ENCODE peak calls at places on chromosomes 11 and 22, in seven cellular contexts. One of them, this sample, is unnamed.

GRCh38 chr11:128941573-128942271 is 949 bp downstream of the TP53AIP1 start:
- DNase-seq in GM06990: no peak
- DNase-seq in MM.1S: no peak
- DNase-seq in mesendoderm: no peak
- DNase-seq in AG09309: no peak
- DNase-seq in Karpas-422: no peak
- DNase-seq in ovary: no peak
- DNase-seq in this sample: no peak

GRCh38 chr11:121595717-121596156 is 143.0 kb upstream of the SORL1-AS1 start:
- DNase-seq in AG09309: peak
- DNase-seq in ovary: no peak
- DNase-seq in Karpas-422: no peak
- DNase-seq in mesendoderm: no peak
- DNase-seq in MM.1S: no peak
- DNase-seq in GM06990: no peak
- DNase-seq in this sample: no peak

GRCh38 chr11:19187101-19187500 is 14.7 kb downstream of the CSRP3 start:
- DNase-seq in Karpas-422: no peak
- DNase-seq in ovary: no peak
- DNase-seq in GM06990: no peak
- DNase-seq in mesendoderm: no peak
- DNase-seq in MM.1S: no peak
- DNase-seq in AG09309: peak
- DNase-seq in this sample: no peak

GRCh38 chr22:33303109-33303508 is 244.9 kb upstream of the SYN3 start:
- DNase-seq in Karpas-422: no peak
- DNase-seq in ovary: no peak
- DNase-seq in MM.1S: no peak
- DNase-seq in mesendoderm: no peak
- DNase-seq in GM06990: no peak
- DNase-seq in AG09309: no peak
- DNase-seq in this sample: peak

GRCh38 chr11:14105446-14105845 is 142.9 kb downstream of the SPON1 start:
- DNase-seq in ovary: no peak
- DNase-seq in Karpas-422: no peak
- DNase-seq in AG09309: no peak
- DNase-seq in GM06990: no peak
- DNase-seq in mesendoderm: no peak
- DNase-seq in MM.1S: no peak
- DNase-seq in this sample: no peak

GRCh38 chr11:128231845-128232410 is 355.4 kb downstream of the ETS1 start:
- DNase-seq in Karpas-422: no peak
- DNase-seq in MM.1S: no peak
- DNase-seq in AG09309: no peak
- DNase-seq in mesendoderm: no peak
- DNase-seq in GM06990: no peak
- DNase-seq in ovary: no peak
- DNase-seq in this sample: no peak

GRCh38 chr11:45091563-45092392 is 54.7 kb upstream of the PRDM11 start:
- DNase-seq in MM.1S: no peak
- DNase-seq in Karpas-422: no peak
- DNase-seq in GM06990: no peak
- DNase-seq in ovary: no peak
- DNase-seq in mesendoderm: peak
- DNase-seq in AG09309: no peak
- DNase-seq in this sample: no peak

GRCh38 chr22:20062766-20063083 is 17.3 kb upstream of the DGCR8 start:
- DNase-seq in mesendoderm: no peak
- DNase-seq in GM06990: no peak
- DNase-seq in Karpas-422: no peak
- DNase-seq in AG09309: peak
- DNase-seq in ovary: no peak
- DNase-seq in MM.1S: no peak
- DNase-seq in this sample: no peak

GRCh38 chr22:44773082-44773481 is 20.7 kb downstream of the ARHGAP8 start:
- DNase-seq in AG09309: no peak
- DNase-seq in mesendoderm: no peak
- DNase-seq in ovary: no peak
- DNase-seq in Karpas-422: no peak
- DNase-seq in GM06990: no peak
- DNase-seq in MM.1S: no peak
- DNase-seq in this sample: no peak

GRCh38 chr22:35629406-35630234 is 12.5 kb upstream of the MB start:
- DNase-seq in Karpas-422: peak
- DNase-seq in ovary: peak
- DNase-seq in mesendoderm: peak
- DNase-seq in AG09309: peak
- DNase-seq in MM.1S: peak
- DNase-seq in GM06990: peak
- DNase-seq in this sample: peak

GRCh38 chr11:76391811-76392475 is 10.8 kb downstream of the GVQW3 start:
- DNase-seq in MM.1S: no peak
- DNase-seq in ovary: no peak
- DNase-seq in Karpas-422: no peak
- DNase-seq in GM06990: no peak
- DNase-seq in AG09309: no peak
- DNase-seq in mesendoderm: no peak
- DNase-seq in this sample: no peak

GRCh38 chr11:86162257-86162656 is 82.3 kb upstream of the EED start:
- DNase-seq in ovary: peak
- DNase-seq in Karpas-422: peak
- DNase-seq in MM.1S: no peak
- DNase-seq in mesendoderm: peak
- DNase-seq in GM06990: no peak
- DNase-seq in AG09309: peak
- DNase-seq in this sample: no peak

GRCh38 chr11:44120169-44120568 is 24.7 kb downstream of the EXT2 start:
- DNase-seq in Karpas-422: no peak
- DNase-seq in GM06990: no peak
- DNase-seq in ovary: no peak
- DNase-seq in MM.1S: no peak
- DNase-seq in mesendoderm: peak
- DNase-seq in AG09309: no peak
- DNase-seq in this sample: no peak

GRCh38 chr22:32717337-32718240 is 83.9 kb upstream of the TIMP3 start:
- DNase-seq in MM.1S: no peak
- DNase-seq in ovary: no peak
- DNase-seq in AG09309: no peak
- DNase-seq in mesendoderm: no peak
- DNase-seq in Karpas-422: no peak
- DNase-seq in GM06990: no peak
- DNase-seq in this sample: no peak

GRCh38 chr11:88555018-88555828 is 217.7 kb upstream of the CTSC start:
- DNase-seq in Karpas-422: no peak
- DNase-seq in AG09309: peak
- DNase-seq in MM.1S: no peak
- DNase-seq in GM06990: no peak
- DNase-seq in mesendoderm: peak
- DNase-seq in ovary: no peak
- DNase-seq in this sample: no peak

GRCh38 chr11:120532511-120533196 is 21.1 kb downstream of the GRIK4 start:
- DNase-seq in MM.1S: no peak
- DNase-seq in AG09309: peak
- DNase-seq in ovary: peak
- DNase-seq in GM06990: no peak
- DNase-seq in mesendoderm: peak
- DNase-seq in Karpas-422: no peak
- DNase-seq in this sample: no peak

GRCh38 chr11:3865388-3866193 is 10.1 kb downstream of the STIM1 start:
- DNase-seq in GM06990: no peak
- DNase-seq in mesendoderm: no peak
- DNase-seq in AG09309: peak
- DNase-seq in Karpas-422: no peak
- DNase-seq in ovary: no peak
- DNase-seq in MM.1S: no peak
- DNase-seq in this sample: peak

GRCh38 chr22:42369250-42370041 is 62.8 kb downstream of the NFAM1 start:
- DNase-seq in GM06990: peak
- DNase-seq in MM.1S: peak
- DNase-seq in mesendoderm: peak
- DNase-seq in Karpas-422: peak
- DNase-seq in ovary: peak
- DNase-seq in AG09309: peak
- DNase-seq in this sample: peak

GRCh38 chr11:9565822-9566560 is 7.5 kb upstream of the WEE1 start:
- DNase-seq in ovary: peak
- DNase-seq in Karpas-422: peak
- DNase-seq in GM06990: peak
- DNase-seq in AG09309: peak
- DNase-seq in MM.1S: peak
- DNase-seq in mesendoderm: peak
- DNase-seq in this sample: peak

GRCh38 chr11:57217053-57217452 is 20.0 kb downstream of the APLNR start:
- DNase-seq in GM06990: no peak
- DNase-seq in mesendoderm: no peak
- DNase-seq in MM.1S: no peak
- DNase-seq in ovary: no peak
- DNase-seq in AG09309: no peak
- DNase-seq in Karpas-422: no peak
- DNase-seq in this sample: no peak

GRCh38 chr11:132312616-132313210 is 942.3 kb downstream of the NTM start:
- DNase-seq in Karpas-422: peak
- DNase-seq in GM06990: no peak
- DNase-seq in ovary: no peak
- DNase-seq in AG09309: peak
- DNase-seq in mesendoderm: peak
- DNase-seq in MM.1S: no peak
- DNase-seq in this sample: peak

GRCh38 chr11:646214-646613 is 9.1 kb downstream of the DRD4 start:
- DNase-seq in ovary: no peak
- DNase-seq in Karpas-422: no peak
- DNase-seq in GM06990: no peak
- DNase-seq in mesendoderm: no peak
- DNase-seq in MM.1S: no peak
- DNase-seq in AG09309: no peak
- DNase-seq in this sample: no peak

GRCh38 chr11:123567466-123567865 is 87.0 kb downstream of the SCN3B start:
- DNase-seq in AG09309: no peak
- DNase-seq in Karpas-422: no peak
- DNase-seq in MM.1S: no peak
- DNase-seq in ovary: no peak
- DNase-seq in mesendoderm: no peak
- DNase-seq in GM06990: no peak
- DNase-seq in this sample: no peak

GRCh38 chr22:21948824-21949568 is 3.7 kb downstream of the PPM1F start:
- DNase-seq in MM.1S: no peak
- DNase-seq in ovary: no peak
- DNase-seq in Karpas-422: no peak
- DNase-seq in GM06990: no peak
- DNase-seq in AG09309: no peak
- DNase-seq in mesendoderm: no peak
- DNase-seq in this sample: no peak
- H3K4me3 ChIP-seq in MM.1S: no peak
- H3K4me3 ChIP-seq in ovary: no peak
- H3K4me3 ChIP-seq in Karpas-422: no peak
- H3K4me3 ChIP-seq in GM06990: no peak
- H3K4me3 ChIP-seq in AG09309: no peak
- H3K4me3 ChIP-seq in mesendoderm: no peak
- H3K4me3 ChIP-seq in this sample: no peak

GRCh38 chr11:58497951-58498350 is 10.0 kb downstream of the OR5B21 start:
- DNase-seq in ovary: no peak
- DNase-seq in mesendoderm: no peak
- DNase-seq in AG09309: no peak
- DNase-seq in Karpas-422: no peak
- DNase-seq in GM06990: no peak
- DNase-seq in MM.1S: no peak
- DNase-seq in this sample: no peak
- H3K4me3 ChIP-seq in ovary: no peak
- H3K4me3 ChIP-seq in mesendoderm: no peak
- H3K4me3 ChIP-seq in AG09309: no peak
- H3K4me3 ChIP-seq in Karpas-422: no peak
- H3K4me3 ChIP-seq in GM06990: no peak
- H3K4me3 ChIP-seq in MM.1S: no peak
- H3K4me3 ChIP-seq in this sample: no peak

DNA sequence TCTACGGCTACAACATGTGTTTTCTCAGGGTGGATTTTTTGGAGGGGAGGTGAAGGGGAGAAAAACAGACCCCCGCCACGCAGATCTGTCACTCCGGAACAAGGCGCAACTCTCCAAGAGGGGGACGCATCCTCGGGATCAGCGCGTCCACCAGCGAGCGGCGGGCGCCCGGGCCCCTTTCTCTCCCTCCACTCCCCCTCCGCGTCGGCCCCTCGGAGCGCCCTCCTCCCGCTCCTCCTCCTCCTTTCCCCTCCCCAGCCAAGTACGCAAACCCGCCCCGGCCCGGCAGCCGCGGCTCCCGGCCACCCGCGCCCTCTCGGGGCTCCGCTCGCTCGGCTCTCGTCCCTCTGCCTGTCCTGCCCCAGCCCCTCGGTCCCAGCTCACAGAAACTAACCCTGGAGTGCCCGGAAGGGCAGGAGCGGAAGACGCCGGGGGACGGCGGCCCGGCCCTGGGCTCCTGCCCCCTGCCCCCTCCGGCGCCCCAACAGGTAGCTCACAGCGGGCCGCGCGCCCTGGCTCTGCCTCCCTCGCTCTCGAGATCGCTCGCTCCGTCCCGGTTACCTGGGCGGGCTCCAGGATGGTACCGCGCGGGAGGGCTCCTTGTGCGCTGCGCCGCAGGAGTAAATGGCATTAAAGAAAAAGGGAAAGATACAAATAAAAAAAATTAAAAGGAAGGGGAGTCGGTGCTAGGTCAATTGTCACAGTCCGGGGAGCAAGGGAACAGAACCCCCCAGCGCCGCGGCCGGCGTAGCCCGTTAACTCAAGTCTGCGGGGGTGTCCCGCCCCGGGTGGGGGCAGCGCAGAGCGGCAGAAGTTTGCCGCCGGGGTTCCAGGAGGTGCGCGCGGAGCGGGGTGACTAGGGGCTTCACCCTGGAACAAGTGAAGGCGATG is 131.4 kb upstream of the C11orf58 start:
- DNase-seq in ovary: peak
- DNase-seq in MM.1S: no peak
- DNase-seq in mesendoderm: peak
- DNase-seq in AG09309: no peak
- DNase-seq in Karpas-422: no peak
- DNase-seq in GM06990: no peak
- DNase-seq in this sample: no peak
- H3K4me3 ChIP-seq in ovary: peak
- H3K4me3 ChIP-seq in MM.1S: peak
- H3K4me3 ChIP-seq in mesendoderm: peak
- H3K4me3 ChIP-seq in AG09309: peak
- H3K4me3 ChIP-seq in Karpas-422: no peak
- H3K4me3 ChIP-seq in GM06990: no peak
- H3K4me3 ChIP-seq in this sample: no peak

GRCh38 chr11:65917434-65918210 is 1.2 kb downstream of the C11orf68 start:
- DNase-seq in AG09309: no peak
- DNase-seq in Karpas-422: no peak
- DNase-seq in MM.1S: no peak
- DNase-seq in mesendoderm: no peak
- DNase-seq in GM06990: no peak
- DNase-seq in ovary: peak
- DNase-seq in this sample: no peak
- H3K4me3 ChIP-seq in AG09309: peak
- H3K4me3 ChIP-seq in Karpas-422: peak
- H3K4me3 ChIP-seq in MM.1S: peak
- H3K4me3 ChIP-seq in mesendoderm: peak
- H3K4me3 ChIP-seq in GM06990: peak
- H3K4me3 ChIP-seq in ovary: peak
- H3K4me3 ChIP-seq in this sample: peak